ENCODE peak calls at places on chromosomes 6 and 20, in seven cellular contexts. I is T-helper 2 cell, H is right lobe of liver, J is GM06990, F is choroid plexus epithelial cell, D is GM23338, K is EL. V is an unnamed sample.

GRCh38 chr6:167501831-167502385 is 177.0 kb downstream of the TTLL2 start:
- DNase-seq in I (no peak), H (peak; percentile 82), J (no peak), F (peak; percentile 24), D (peak; percentile 61), K (no peak), V (peak; percentile 54)

GRCh38 chr20:57698191-57698866 is 11.5 kb downstream of the PMEPA1 start:
- DNase-seq in I (peak; percentile 58), H (no peak), J (no peak), F (peak; percentile 97), D (no peak), K (peak; percentile 99), V (no peak)

GRCh38 chr20:61424628-61425420 is 172.8 kb downstream of the CDH4 start:
- DNase-seq in I (no peak), H (no peak), J (no peak), F (no peak), D (no peak), K (no peak), V (no peak)

GRCh38 chr20:42277203-42277602 is 659.0 kb upstream of the CHD6 start:
- DNase-seq in I (no peak), H (no peak), J (no peak), F (no peak), D (no peak), K (no peak), V (no peak)

GRCh38 chr6:4599924-4600323 is 176.3 kb upstream of the CDYL start:
- DNase-seq in I (no peak), H (no peak), J (no peak), F (peak; percentile 85), D (no peak), K (peak; percentile 92), V (no peak)

GRCh38 chr6:125001684-125002083 is 39.4 kb downstream of the RNF217 start:
- DNase-seq in I (no peak), H (no peak), J (no peak), F (no peak), D (no peak), K (no peak), V (no peak)

GRCh38 chr6:29941006-29941405 is 1.3 kb upstream of the HLA-A start:
- DNase-seq in I (no peak), H (no peak), J (no peak), F (no peak), D (no peak), K (peak; percentile 37), V (no peak)

GRCh38 chr6:96520039-96520850 is 1.4 kb upstream of the UFL1 start:
- DNase-seq in I (no peak), H (no peak), J (no peak), F (peak; percentile 50), D (peak; percentile 72), K (peak; percentile 58), V (peak; percentile 11)

GRCh38 chr6:38714239-38715015 is 684 bp upstream of the DNAH8 start:
- DNase-seq in I (no peak), H (no peak), J (no peak), F (no peak), D (no peak), K (no peak), V (no peak)

GRCh38 chr6:117463762-117464665 is 18.5 kb upstream of the DCBLD1 start:
- DNase-seq in I (no peak), H (no peak), J (no peak), F (peak; percentile 64), D (no peak), K (peak; percentile 89), V (no peak)

GRCh38 chr6:62652692-62653328 is 366.8 kb upstream of the KHDRBS2 start:
- DNase-seq in I (no peak), H (no peak), J (no peak), F (peak; percentile 51), D (peak; percentile 55), K (no peak), V (no peak)

GRCh38 chr20:63061051-63061531 is 54.3 kb upstream of the BHLHE23 start:
- DNase-seq in I (no peak), H (peak; percentile 26), J (no peak), F (no peak), D (no peak), K (no peak), V (peak; percentile 6)

GRCh38 chr6:116928667-116929066 is 51.6 kb downstream of the RFX6 start:
- DNase-seq in I (no peak), H (no peak), J (no peak), F (no peak), D (no peak), K (no peak), V (no peak)

GRCh38 chr6:13892007-13892640 is 32.6 kb upstream of the RNF182 start:
- DNase-seq in I (no peak), H (no peak), J (no peak), F (no peak), D (no peak), K (no peak), V (no peak)

GRCh38 chr6:12545837-12546658 is 170.5 kb upstream of the PHACTR1 start:
- DNase-seq in I (no peak), H (no peak), J (no peak), F (peak; percentile 68), D (no peak), K (peak; percentile 92), V (no peak)

GRCh38 chr6:92174398-92175073 is 1244.8 kb downstream of the EPHA7 start:
- DNase-seq in I (no peak), H (no peak), J (no peak), F (no peak), D (no peak), K (no peak), V (no peak)

GRCh38 chr20:5654557-5654956 is 95.6 kb upstream of the SHLD1 start:
- DNase-seq in I (no peak), H (no peak), J (peak; percentile 37), F (peak; percentile 96), D (no peak), K (peak; percentile 78), V (no peak)

GRCh38 chr6:43972915-43973304 is 154.3 kb downstream of the MRPL14 start:
- DNase-seq in I (no peak), H (peak; percentile 68), J (no peak), F (peak; percentile 89), D (no peak), K (peak; percentile 92), V (no peak)